ENCODE peak calls at places on chromosomes 1 and 21, in ten cellular contexts. Z is activated effector memory CD4-positive, alpha-beta T cell treated with anti-CD3 and anti-CD28 coated beads, Interleukin-2, amount 50 U/mL, for 16 hours; T is mammary epithelial cell; V is mucosa of gallbladder; X is HCEC 1CT; U is esophagus squamous epithelium; R is globus pallidus; I is activated CD4-positive, alpha-beta T cell treated with anti-CD3 and anti-CD28 coated beads, Interleukin-2, amount 10 ng/mL, durations not matched to agents 24 days and 14 days; C is Peyer's patch; E is NCI-H524 treated with DMSO at 0.1 percent for 48 hours. O is an unnamed sample.

GRCh38 chr1:29470087-29470787 is 233.9 kb downstream of the PTPRU start:
- DNase-seq in V (no peak), I (no peak), U (no peak), X (no peak), E (peak), R (no peak), T (no peak), Z (peak), C (no peak), O (no peak)

GRCh38 chr1:197183195-197183748 is 36.8 kb upstream of the ASPM start:
- DNase-seq in X (no peak), R (no peak), E (no peak), Z (no peak), C (no peak), U (no peak), I (no peak), V (no peak), T (no peak), O (no peak)

GRCh38 chr1:232226197-232226681 is 403.7 kb downstream of the SIPA1L2 start:
- DNase-seq in R (no peak), E (no peak), Z (peak), I (peak), X (peak), T (peak), U (no peak), V (no peak), C (no peak), O (no peak)

GRCh38 chr1:118337346-118337745 is 152.3 kb upstream of the SPAG17 start:
- DNase-seq in V (no peak), R (no peak), E (no peak), X (no peak), T (peak), I (no peak), Z (no peak), C (no peak), U (no peak), O (no peak)

GRCh38 chr1:67889940-67890567 is 56.8 kb upstream of the GNG12 start:
- DNase-seq in C (no peak), T (peak), X (peak), U (no peak), I (no peak), Z (no peak), R (no peak), E (no peak), V (peak), O (no peak)

GRCh38 chr21:33380483-33380998 is 22.7 kb upstream of the IFNGR2 start:
- DNase-seq in V (peak), C (peak), U (peak), I (peak), T (peak), Z (peak), X (peak), E (no peak), R (peak), O (peak)

GRCh38 chr1:66355756-66356155 is 178.2 kb upstream of the SGIP1 start:
- DNase-seq in U (no peak), E (no peak), I (no peak), C (no peak), T (no peak), R (no peak), V (no peak), X (no peak), Z (no peak), O (no peak)

GRCh38 chr21:20592482-20592881 is 405.7 kb upstream of the NCAM2 start:
- DNase-seq in C (no peak), X (no peak), Z (no peak), V (no peak), T (no peak), U (no peak), E (no peak), R (no peak), I (no peak), O (no peak)

GRCh38 chr1:55650449-55650848 is 435.3 kb upstream of the USP24 start:
- DNase-seq in Z (no peak), E (no peak), U (no peak), T (no peak), C (no peak), R (no peak), I (no peak), X (no peak), V (no peak), O (peak)

GRCh38 chr1:38045431-38046332 is 911 bp downstream of the POU3F1 start:
- DNase-seq in C (no peak), X (no peak), U (no peak), E (peak), Z (no peak), I (peak), R (no peak), V (peak), T (no peak), O (no peak)

GRCh38 chr1:9749361-9749760 is 74.4 kb downstream of the CLSTN1 start:
- DNase-seq in Z (no peak), T (no peak), X (no peak), C (no peak), U (no peak), E (no peak), R (no peak), I (no peak), V (no peak), O (no peak)

GRCh38 chr1:57040831-57041230 is 75.0 kb upstream of the C8B start:
- DNase-seq in T (no peak), E (no peak), C (no peak), Z (no peak), V (no peak), X (no peak), I (no peak), U (no peak), R (no peak), O (peak)

GRCh38 chr1:45411510-45411899 is 71.3 kb upstream of the MUTYH start:
- DNase-seq in U (no peak), Z (no peak), X (no peak), T (no peak), C (no peak), I (no peak), R (no peak), V (no peak), E (no peak), O (no peak)

GRCh38 chr1:81562934-81563333 is 237.8 kb upstream of the ADGRL2 start:
- DNase-seq in U (no peak), E (no peak), I (no peak), Z (no peak), R (no peak), V (no peak), X (no peak), C (no peak), T (no peak), O (no peak)

GRCh38 chr1:29868944-29869343 is 632.6 kb downstream of the PTPRU start:
- DNase-seq in R (no peak), U (no peak), Z (no peak), V (no peak), X (no peak), I (no peak), C (no peak), E (no peak), T (no peak), O (no peak)

GRCh38 chr1:117615474-117615873 is 9.6 kb downstream of the TENT5C start:
- DNase-seq in R (no peak), I (no peak), V (no peak), E (no peak), Z (peak), X (no peak), T (no peak), C (peak), U (no peak), O (no peak)

GRCh38 chr1:29264773-29265389 is 28.6 kb downstream of the PTPRU start:
- DNase-seq in R (no peak), I (no peak), T (peak), E (no peak), Z (no peak), C (no peak), V (no peak), X (peak), U (no peak), O (no peak)

GRCh38 chr21:41478319-41479177 is 29.4 kb downstream of the TMPRSS2 start:
- DNase-seq in R (no peak), X (no peak), V (peak), U (no peak), C (no peak), T (peak), Z (no peak), I (no peak), E (no peak), O (no peak)

GRCh38 chr1:63984257-63984626 is 210.4 kb downstream of the ROR1 start:
- DNase-seq in C (no peak), R (no peak), X (no peak), Z (no peak), U (no peak), E (no peak), V (no peak), I (no peak), T (peak), O (no peak)

GRCh38 chr1:227299238-227299637 is 19.1 kb downstream of the CDC42BPA start:
- DNase-seq in C (no peak), X (peak), R (no peak), T (no peak), E (no peak), V (no peak), I (no peak), Z (no peak), U (no peak), O (no peak)

GRCh38 chr1:41816061-41816460 is 102.7 kb downstream of the HIVEP3 start:
- DNase-seq in X (no peak), R (no peak), Z (no peak), E (no peak), I (no peak), C (no peak), V (no peak), U (no peak), T (no peak), O (no peak)

GRCh38 chr1:84259989-84260388 is 41.5 kb upstream of the SAMD13 start:
- DNase-seq in U (no peak), X (no peak), E (no peak), I (no peak), Z (no peak), R (no peak), T (no peak), V (no peak), C (no peak), O (no peak)

GRCh38 chr1:32870615-32871363 is at the start of gene FNDC5:
- DNase-seq in V (no peak), C (no peak), E (no peak), X (no peak), T (no peak), Z (peak), I (peak), R (no peak), U (no peak), O (no peak)

GRCh38 chr1:46599044-46599970 is 4.8 kb downstream of the MKNK1 start:
- DNase-seq in Z (no peak), C (no peak), T (no peak), R (no peak), E (no peak), X (no peak), I (no peak), V (no peak), U (no peak), O (no peak)

GRCh38 chr1:33348194-33348593 is 27.3 kb upstream of the A3GALT2 start:
- DNase-seq in V (no peak), U (no peak), T (peak), C (no peak), X (peak), R (no peak), E (no peak), I (no peak), Z (no peak), O (no peak)

GRCh38 chr1:95067069-95067468 is 5.7 kb downstream of the ALG14 start:
- DNase-seq in R (no peak), V (peak), I (no peak), E (no peak), U (no peak), Z (no peak), C (no peak), X (no peak), T (no peak), O (no peak)

GRCh38 chr1:55235722-55236121 is 20.6 kb upstream of the USP24 start:
- DNase-seq in I (no peak), T (peak), E (no peak), C (no peak), U (no peak), Z (no peak), V (no peak), R (no peak), X (peak), O (no peak)

GRCh38 chr1:91732291-91732953 is 153.5 kb downstream of the TGFBR3 start:
- DNase-seq in X (peak), Z (no peak), C (no peak), T (peak), I (no peak), U (no peak), V (no peak), E (no peak), R (no peak), O (no peak)

GRCh38 chr1:119829636-119830035 is 18.4 kb upstream of the REG4 start:
- DNase-seq in U (no peak), V (no peak), I (no peak), E (no peak), C (no peak), T (no peak), Z (no peak), R (peak), X (no peak), O (peak)

GRCh38 chr1:224300346-224300745 is 29.6 kb downstream of the NVL start:
- DNase-seq in I (no peak), E (no peak), Z (no peak), U (no peak), X (peak), T (peak), C (no peak), V (no peak), R (no peak), O (no peak)

GRCh38 chr1:10728595-10729410 is 67.6 kb downstream of the CASZ1 start:
- DNase-seq in U (no peak), E (no peak), C (no peak), I (no peak), T (no peak), R (no peak), V (no peak), X (no peak), Z (no peak), O (no peak)